ENCODE peak calls at places on chromosomes 16 and 17, in four cellular contexts. W is suprapubic skin, A is right lobe of liver, R is gastrocnemius medialis. Y is an unnamed sample.

GRCh38 chr17:39114744-39115534 is 36.5 kb downstream of the PLXDC1 start:
- DNase-seq in W (no peak), A (no peak), R (no peak), Y (no peak)

GRCh38 chr17:50087246-50087911 is 7.8 kb upstream of the PDK2 start:
- DNase-seq in W (no peak), A (peak; percentile 72), R (no peak), Y (peak; percentile 64)

GRCh38 chr16:74455619-74456289 is 34.5 kb upstream of the CLEC18B start:
- DNase-seq in W (no peak), A (no peak), R (no peak), Y (no peak)

GRCh38 chr16:72858611-72859493 is 189.1 kb downstream of the ZFHX3 start:
- DNase-seq in W (no peak), A (no peak), R (no peak), Y (no peak)

GRCh38 chr16:24980077-24980793 is 34.9 kb downstream of the ARHGAP17 start:
- DNase-seq in W (no peak), A (peak; percentile 46), R (peak; percentile 61), Y (no peak)

GRCh38 chr17:75832164-75832651 is 12.0 kb downstream of the UNC13D start:
- DNase-seq in W (no peak), A (no peak), R (no peak), Y (no peak)

GRCh38 chr17:67994827-67995567 is 1.3 kb downstream of the C17orf58 start:
- DNase-seq in W (no peak), A (peak; percentile 65), R (no peak), Y (no peak)

GRCh38 chr16:52547834-52548215 is 882 bp upstream of the TOX3 start:
- DNase-seq in W (no peak), A (no peak), R (no peak), Y (no peak)

GRCh38 chr16:51569204-51569911 is 418.3 kb upstream of the SALL1 start:
- DNase-seq in W (no peak), A (no peak), R (no peak), Y (no peak)

GRCh38 chr17:62653831-62654829 is 26.7 kb downstream of the MRC2 start:
- DNase-seq in W (peak; percentile 81), A (peak; percentile 64), R (no peak), Y (no peak)

GRCh38 chr17:31564883-31565297 is 173.4 kb downstream of the RAB11FIP4 start:
- DNase-seq in W (no peak), A (no peak), R (no peak), Y (no peak)

GRCh38 chr16:51276335-51276734 is 125.3 kb upstream of the SALL1 start:
- DNase-seq in W (no peak), A (no peak), R (no peak), Y (no peak)

GRCh38 chr16:68760671-68761275 is 23.7 kb downstream of the CDH1 start:
- DNase-seq in W (no peak), A (no peak), R (no peak), Y (peak; percentile 60)

GRCh38 chr17:30344283-30345088 is 10.6 kb upstream of the TMIGD1 start:
- DNase-seq in W (no peak), A (peak; percentile 85), R (no peak), Y (peak; percentile 48)

GRCh38 chr17:56597495-56597990 is 4.0 kb downstream of the NOG start:
- DNase-seq in W (no peak), A (no peak), R (no peak), Y (no peak)

GRCh38 chr17:80846932-80847331 is 144.7 kb upstream of the CHMP6 start:
- DNase-seq in W (no peak), A (no peak), R (no peak), Y (no peak)

GRCh38 chr16:22324787-22325597 is 27.8 kb downstream of the POLR3E start:
- DNase-seq in W (no peak), A (no peak), R (no peak), Y (no peak)

GRCh38 chr17:77049440-77049839 is 91.3 kb upstream of the SEC14L1 start:
- DNase-seq in W (no peak), A (no peak), R (no peak), Y (no peak)

GRCh38 chr17:32810690-32811089 is 66.2 kb downstream of the MYO1D start:
- DNase-seq in W (no peak), A (no peak), R (no peak), Y (no peak)

GRCh38 chr17:30346211-30346831 is 12.5 kb upstream of the TMIGD1 start:
- DNase-seq in W (no peak), A (no peak), R (no peak), Y (no peak)

GRCh38 chr17:37770631-37771518 is 26.0 kb upstream of the HNF1B start:
- DNase-seq in W (no peak), A (peak; percentile 80), R (no peak), Y (no peak)

GRCh38 chr17:56642424-56642823 is 48.9 kb downstream of the NOG start:
- DNase-seq in W (no peak), A (no peak), R (no peak), Y (no peak)

GRCh38 chr17:49016775-49017463 is 19.7 kb downstream of the IGF2BP1 start:
- DNase-seq in W (no peak), A (no peak), R (no peak), Y (no peak)

GRCh38 chr16:35748621-35749252 is 2289.3 kb downstream of the TP53TG3F start:
- DNase-seq in W (no peak), A (no peak), R (no peak), Y (no peak)

GRCh38 chr17:67212231-67212630 is 32.8 kb downstream of the HELZ start:
- DNase-seq in W (no peak), A (no peak), R (no peak), Y (no peak)

GRCh38 chr17:40978752-40979151 is 5.4 kb downstream of the KRT40 start:
- DNase-seq in W (no peak), A (no peak), R (no peak), Y (no peak)

GRCh38 chr17:40980594-40980993 is 3.5 kb downstream of the KRT40 start:
- DNase-seq in W (no peak), A (no peak), R (peak; percentile 25), Y (no peak)

GRCh38 chr17:40981115-40981514 is 3.0 kb downstream of the KRT40 start:
- DNase-seq in W (no peak), A (no peak), R (no peak), Y (no peak)

GRCh38 chr17:40984226-40984625 is at the start of gene KRT40:
- DNase-seq in W (no peak), A (no peak), R (no peak), Y (no peak)

GRCh38 chr17:40980117-40980516 is 4.0 kb downstream of the KRT40 start:
- DNase-seq in W (no peak), A (no peak), R (no peak), Y (no peak)
- H3K4me3 ChIP-seq in W (no peak overlapping the region), A (no peak overlapping the region), R (no peak overlapping the region), Y (no peak overlapping the region)

DNA sequence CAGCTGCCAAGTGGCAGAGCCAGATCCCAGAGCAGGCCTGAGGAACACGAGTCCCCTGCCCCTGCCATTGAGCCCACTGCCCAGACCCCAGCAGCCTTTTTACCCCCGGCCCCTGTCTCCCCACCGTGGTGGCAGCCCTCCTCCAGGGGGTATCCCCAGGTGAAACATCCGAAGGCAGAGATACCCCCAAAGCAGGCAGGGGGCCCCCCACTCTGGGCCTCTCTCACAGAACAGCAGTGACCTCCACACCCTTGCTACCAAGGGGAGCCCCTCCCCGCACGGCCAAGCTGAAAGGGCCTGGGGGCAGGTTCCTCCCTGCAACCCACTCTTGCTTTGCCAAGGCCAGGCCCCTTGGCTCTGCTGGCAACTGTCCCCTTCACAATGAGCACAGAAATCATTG is 142.2 kb downstream of the ENGASE start:
- DNase-seq in W (no peak), A (no peak), R (no peak), Y (no peak)
- H3K27me3 ChIP-seq in W (peaks cover 100% of the 10 kb centered on the region), A (no peaks in the 10 kb centered on the region), R (peaks cover 48% of the 10 kb centered on the region), Y (no peaks in the 10 kb centered on the region)

DNA sequence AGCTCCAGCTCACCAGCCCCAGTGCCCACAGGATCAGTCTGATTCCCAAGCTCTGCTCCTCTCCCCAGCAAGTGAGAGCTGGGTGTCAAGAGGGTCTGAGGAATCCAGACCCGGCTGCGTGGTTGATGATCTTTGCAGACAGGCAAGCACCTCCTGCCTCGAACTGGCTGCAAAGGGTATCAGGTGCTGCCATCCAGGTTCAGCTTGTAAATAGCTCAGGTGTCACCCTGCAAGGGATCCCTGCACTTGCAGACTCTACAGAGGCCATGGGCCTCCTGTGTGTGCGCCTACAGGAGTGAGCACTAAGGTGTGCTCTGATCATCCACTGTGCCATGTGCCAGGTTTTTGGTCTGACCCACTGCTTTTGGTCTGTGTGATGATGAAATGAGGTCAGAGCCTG is 16.2 kb downstream of the DEXI start:
- DNase-seq in W (no peak), A (no peak), R (no peak), Y (no peak)
- TF ChIP-seq POLR2A in W (no peak), A (no peak), R (no peak), Y (no peak)

DNA sequence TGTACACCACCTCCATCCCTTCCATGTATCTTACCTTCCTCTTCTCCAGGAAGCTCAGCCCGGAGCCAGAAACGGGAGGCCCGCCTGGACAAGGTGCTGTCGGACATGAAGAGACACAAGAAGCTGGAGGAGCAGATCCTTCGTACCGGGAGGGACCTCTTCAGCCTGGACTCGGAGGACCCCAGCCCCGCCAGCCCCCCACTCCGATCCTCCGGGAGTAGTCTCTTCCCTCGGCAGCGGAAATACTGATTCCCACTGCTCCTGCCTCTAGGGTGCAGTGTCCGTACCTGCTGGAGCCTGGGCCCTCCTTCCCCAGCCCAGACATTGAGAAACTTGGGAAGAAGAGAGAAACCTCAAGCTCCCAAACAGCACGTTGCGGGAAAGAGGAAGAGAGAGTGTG is 756 bp upstream of the MVP start:
- DNase-seq in W (no peak), A (no peak), R (no peak), Y (no peak)
- H3K4me3 ChIP-seq in W (no peak overlapping the region), A (no peak overlapping the region), R (no peak overlapping the region), Y (peak overlapping the region; percentile 68)

GRCh38 chr16:81784042-81784785 is 5.1 kb downstream of the PLCG2 start:
- DNase-seq in W (no peak), A (no peak), R (no peak), Y (no peak)

GRCh38 chr16:81786321-81786720 is 7.2 kb downstream of the PLCG2 start:
- DNase-seq in W (no peak), A (no peak), R (no peak), Y (no peak)

GRCh38 chr16:81786868-81787267 is 7.8 kb downstream of the PLCG2 start:
- DNase-seq in W (no peak), A (no peak), R (no peak), Y (no peak)

GRCh38 chr16:81787659-81788058 is 8.6 kb downstream of the PLCG2 start:
- DNase-seq in W (no peak), A (no peak), R (no peak), Y (no peak)

DNA sequence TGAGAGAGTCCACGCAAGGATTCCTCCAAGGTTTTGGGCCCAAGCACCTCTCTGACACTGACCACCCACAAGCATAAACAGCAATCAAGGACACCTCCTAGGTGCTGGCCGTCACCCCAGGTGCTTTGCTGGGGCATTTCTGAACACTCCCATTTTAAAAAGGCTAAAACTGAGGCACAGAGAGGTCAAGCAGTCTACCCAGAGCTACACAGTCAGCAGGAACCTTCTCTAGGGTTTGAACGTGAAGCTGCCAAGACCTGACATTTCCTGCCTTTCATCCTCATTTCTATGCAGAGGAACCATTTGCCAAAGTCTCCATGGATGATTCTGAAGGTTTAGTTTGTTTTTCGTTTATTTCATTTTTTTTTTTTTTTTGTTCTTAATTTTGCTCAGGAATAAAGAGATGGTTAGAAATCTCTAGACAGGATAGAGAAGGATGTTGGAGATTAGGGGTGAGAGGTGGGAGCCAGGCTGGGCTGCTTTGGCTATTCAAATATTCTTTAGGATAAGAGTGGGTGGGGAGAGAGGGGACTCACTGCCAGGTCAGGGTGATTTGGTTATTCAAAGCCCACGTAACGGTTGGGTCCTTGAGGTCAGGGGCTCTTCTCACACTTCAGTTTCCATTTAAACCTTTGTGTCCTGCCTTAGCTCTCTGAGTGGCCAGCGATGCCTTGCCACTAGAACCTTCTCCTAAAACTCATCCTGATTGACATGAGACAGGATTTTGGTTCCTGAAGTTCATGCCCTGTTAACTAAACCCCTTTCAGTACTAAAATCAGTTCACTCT is 6.2 kb downstream of the PLCG2 start:
- DNase-seq in W (no peak), A (no peak), R (no peak), Y (no peak)
- H3K27me3 ChIP-seq in W (peaks cover 2% of the 10 kb centered on the region), A (no peaks in the 10 kb centered on the region), R (no peaks in the 10 kb centered on the region), Y (no peaks in the 10 kb centered on the region)

Y was measured in breast epithelium.